ENCODE peak calls at places on chromosomes 12 and 14, in ten cellular contexts. E is heart right ventricle; Q is NCI-H774; Z is GDM1; S is D341Med; G is NCI-H510A; O is activated T-cell treated with anti-CD3 and anti-CD28 coated beads, Interleukin-2, amount 50 U/mL, for 48 hours; U is type B pancreatic cell; X is RCC 7860; P is head of caudate nucleus. I is an unnamed sample.

GRCh38 chr14:61705017-61705416 is 9.7 kb downstream of the HIF1A start:
- DNase-seq in Z (no peak), U (no peak), P (no peak), S (no peak), X (no peak), Q (no peak), E (no peak), G (no peak), O (no peak), I (no peak)

GRCh38 chr12:71691504-71692129 is 5.7 kb downstream of the TMEM19 start:
- DNase-seq in Q (no peak), G (peak), U (no peak), E (no peak), P (no peak), S (peak), O (no peak), Z (no peak), X (no peak), I (no peak)

GRCh38 chr12:117450186-117450585 is 88.8 kb upstream of the NOS1 start:
- DNase-seq in O (no peak), Q (no peak), X (no peak), E (no peak), P (no peak), U (no peak), G (no peak), Z (no peak), S (no peak), I (no peak)

GRCh38 chr14:99644723-99645544 is at the start of gene HHIPL1:
- DNase-seq in S (no peak), G (no peak), E (peak), P (no peak), U (no peak), X (no peak), O (no peak), Q (no peak), Z (no peak), I (no peak)

GRCh38 chr12:2255301-2255700 is 202.5 kb downstream of the CACNA1C start:
- DNase-seq in X (no peak), Z (no peak), P (no peak), G (no peak), S (no peak), U (no peak), O (no peak), Q (no peak), E (no peak), I (no peak)

GRCh38 chr12:26195641-26196423 is 459 bp downstream of the SSPN start:
- DNase-seq in G (no peak), O (peak), X (no peak), S (peak), Z (no peak), E (peak), P (peak), Q (peak), U (peak), I (peak)

GRCh38 chr12:57816001-57816854 is 2.3 kb downstream of the AVIL start:
- DNase-seq in P (no peak), X (no peak), S (no peak), E (no peak), Q (no peak), Z (no peak), O (no peak), U (no peak), G (peak), I (no peak)

GRCh38 chr14:104660597-104660996 is 28.8 kb upstream of the INF2 start:
- DNase-seq in G (no peak), P (no peak), Z (no peak), X (no peak), Q (no peak), S (no peak), O (no peak), U (no peak), E (no peak), I (no peak)

GRCh38 chr12:124024263-124024678 is 51.3 kb downstream of the ZNF664 start:
- DNase-seq in Q (no peak), X (no peak), O (no peak), E (no peak), U (no peak), G (no peak), Z (peak), P (no peak), S (no peak), I (no peak)

GRCh38 chr12:112148031-112148513 is 22.7 kb downstream of the TRAFD1 start:
- DNase-seq in U (peak), X (peak), Q (no peak), O (peak), G (no peak), P (no peak), E (no peak), S (no peak), Z (no peak), I (no peak)

GRCh38 chr12:57157588-57158173 is 10.3 kb upstream of the LRP1-AS start:
- DNase-seq in X (no peak), O (no peak), P (no peak), E (no peak), G (no peak), U (no peak), Z (peak), Q (no peak), S (no peak), I (no peak)

I was measured in HEK293T.